ENCODE peak calls at places on chromosomes 1 and 21, in five cellular contexts. L, S, C, F and Z are unnamed samples.

GRCh38 chr1:58065520-58065919 is 481.0 kb downstream of the OMA1 start:
- DNase-seq in L (no peak), S (no peak), C (no peak), F (no peak), Z (no peak)

GRCh38 chr1:90899263-90899662 is 122.6 kb downstream of the ZNF644 start:
- DNase-seq in L (no peak), S (no peak), C (no peak), F (no peak), Z (no peak)

GRCh38 chr1:167563579-167564246 is 10.2 kb upstream of the CREG1 start:
- DNase-seq in L (no peak), S (no peak), C (peak; percentile 65), F (no peak), Z (peak; percentile 63)

GRCh38 chr1:232705815-232706575 is 76.1 kb upstream of the SIPA1L2 start:
- DNase-seq in L (peak; percentile 44), S (no peak), C (peak; percentile 57), F (no peak), Z (peak; percentile 67)

GRCh38 chr21:39263372-39263771 is 50.1 kb downstream of the BRWD1 start:
- DNase-seq in L (peak; percentile 65), S (no peak), C (no peak), F (no peak), Z (no peak)

GRCh38 chr1:119829636-119830035 is 18.4 kb upstream of the REG4 start:
- DNase-seq in L (no peak), S (no peak), C (no peak), F (no peak), Z (no peak)

GRCh38 chr1:160711528-160712311 is at the start of gene CD48:
- DNase-seq in L (no peak), S (no peak), C (peak; percentile 11), F (no peak), Z (no peak)

GRCh38 chr1:157390646-157391045 is 161.7 kb downstream of the FCRL5 start:
- DNase-seq in L (peak; percentile 75), S (no peak), C (no peak), F (no peak), Z (no peak)

GRCh38 chr21:43611598-43612369 is 47.5 kb downstream of the HSF2BP start:
- DNase-seq in L (peak; percentile 38), S (peak; percentile 84), C (peak; percentile 75), F (peak; percentile 19), Z (peak; percentile 86)

GRCh38 chr1:210605099-210605498 is 276.4 kb downstream of the HHAT start:
- DNase-seq in L (no peak), S (no peak), C (no peak), F (no peak), Z (no peak)

GRCh38 chr1:162147760-162148159 is 78.3 kb downstream of the NOS1AP start:
- DNase-seq in L (no peak), S (no peak), C (no peak), F (peak; percentile 77), Z (no peak)

GRCh38 chr1:7646164-7646563 is 124.9 kb upstream of the VAMP3 start:
- DNase-seq in L (no peak), S (no peak), C (no peak), F (no peak), Z (no peak)

GRCh38 chr1:174433451-174433850 is 14.3 kb upstream of the GPR52 start:
- DNase-seq in L (peak; percentile 70), S (no peak), C (no peak), F (no peak), Z (no peak)

GRCh38 chr1:203629509-203630082 is 3.0 kb downstream of the ATP2B4 start:
- DNase-seq in L (peak; percentile 81), S (peak; percentile 85), C (peak; percentile 71), F (no peak), Z (peak; percentile 81)

GRCh38 chr1:218164111-218164929 is 120.8 kb upstream of the RRP15 start:
- DNase-seq in L (peak; percentile 47), S (peak; percentile 64), C (no peak), F (peak; percentile 43), Z (no peak)

GRCh38 chr1:209041936-209042335 is 541.6 kb upstream of the CAMK1G start:
- DNase-seq in L (peak; percentile 29), S (no peak), C (no peak), F (no peak), Z (no peak)

GRCh38 chr1:209038735-209039134 is 544.8 kb upstream of the CAMK1G start:
- DNase-seq in L (no peak), S (no peak), C (no peak), F (no peak), Z (no peak)

GRCh38 chr1:209040351-209040750 is 543.2 kb upstream of the CAMK1G start:
- DNase-seq in L (peak; percentile 40), S (no peak), C (no peak), F (no peak), Z (no peak)

GRCh38 chr1:209038316-209038715 is 545.2 kb upstream of the CAMK1G start:
- DNase-seq in L (no peak), S (no peak), C (no peak), F (no peak), Z (no peak)

GRCh38 chr1:209037064-209037463 is 546.5 kb upstream of the CAMK1G start:
- DNase-seq in L (no peak), S (no peak), C (no peak), F (no peak), Z (no peak)
- H3K4me1 ChIP-seq in L (peaks cover 24% of the 10 kb centered on the region), S (peaks cover 2% of the 10 kb centered on the region), C (no peaks in the 10 kb centered on the region), F (no peaks in the 10 kb centered on the region), Z (no peaks in the 10 kb centered on the region)

DNA sequence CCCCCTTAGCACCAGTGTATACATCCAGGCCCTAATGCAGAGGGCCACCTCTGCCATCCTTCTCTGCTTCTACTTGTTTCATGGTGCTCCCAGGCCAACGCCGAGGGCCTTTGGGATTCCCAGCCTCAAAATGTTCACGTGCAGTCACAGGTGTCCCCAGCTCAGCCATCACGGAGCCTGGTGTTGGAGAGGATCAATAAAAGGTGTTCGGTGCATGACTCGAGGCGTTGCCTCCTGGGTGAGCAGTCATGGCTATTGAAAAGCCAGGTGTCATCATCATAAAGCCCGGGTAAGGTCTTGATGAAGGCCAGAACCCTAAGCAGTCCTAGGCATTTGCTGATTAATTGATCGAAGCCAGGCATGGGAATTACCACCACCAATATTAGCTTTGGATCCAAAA is 76.1 kb downstream of the ABCA4 start:
- DNase-seq in L (no peak), S (no peak), C (no peak), F (no peak), Z (no peak)
- H3K4me1 ChIP-seq in L (peaks cover 38% of the 10 kb centered on the region), S (peaks cover 46% of the 10 kb centered on the region), C (peaks cover 15% of the 10 kb centered on the region), F (peaks cover 5% of the 10 kb centered on the region), Z (peaks cover 70% of the 10 kb centered on the region)

GRCh38 chr1:156148236-156148635 is 5.1 kb upstream of the SEMA4A start:
- DNase-seq in L (no peak), S (no peak), C (peak; percentile 54), F (no peak), Z (no peak)
- H3K4me1 ChIP-seq in L (peaks cover 37% of the 10 kb centered on the region), S (peaks cover 26% of the 10 kb centered on the region), C (peaks cover 3% of the 10 kb centered on the region), F (peaks cover 27% of the 10 kb centered on the region), Z (peaks cover 22% of the 10 kb centered on the region)

DNA sequence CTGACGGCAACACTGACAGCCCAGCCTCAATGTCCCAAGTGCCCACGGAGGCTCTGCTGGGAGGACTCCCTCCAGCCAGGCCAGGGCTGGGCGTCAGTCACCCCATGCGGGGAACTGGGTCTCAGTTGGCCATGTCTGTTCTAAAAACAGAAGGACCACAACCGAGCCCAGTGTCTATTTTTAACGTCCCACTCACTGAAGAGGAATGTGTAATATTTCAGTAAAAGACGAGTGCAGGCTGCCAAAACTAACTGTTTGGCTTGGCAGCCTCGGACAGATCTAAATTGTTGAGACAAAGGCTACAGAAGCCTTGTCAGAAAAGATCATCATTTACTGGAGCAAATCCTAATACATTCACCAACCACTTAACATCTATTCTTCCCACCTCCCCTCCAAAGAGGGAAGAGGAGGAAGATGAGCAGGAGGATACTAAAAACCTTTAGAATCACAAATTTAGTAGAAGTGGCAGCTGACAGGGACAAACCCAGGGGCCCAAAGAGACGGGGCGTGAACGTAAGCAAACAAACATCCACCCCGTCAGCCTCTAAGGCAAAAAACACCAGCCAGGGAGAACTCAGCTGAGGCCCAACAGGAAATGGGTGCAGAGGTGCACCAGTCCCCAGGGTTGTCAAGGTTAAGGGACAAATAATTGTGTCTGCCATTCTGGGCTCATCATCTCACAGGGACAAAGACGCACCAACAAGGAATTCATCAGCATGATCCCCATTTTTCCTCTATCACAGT is 18.7 kb downstream of the C1orf198 start:
- DNase-seq in L (peak; percentile 96), S (no peak), C (peak; percentile 75), F (no peak), Z (peak; percentile 88)
- H3K4me1 ChIP-seq in L (peaks cover 38% of the 10 kb centered on the region), S (peaks cover 45% of the 10 kb centered on the region), C (peaks cover 43% of the 10 kb centered on the region), F (peaks cover 10% of the 10 kb centered on the region), Z (peaks cover 61% of the 10 kb centered on the region)

GRCh38 chr1:115068780-115069179 is 20.5 kb downstream of the TSPAN2 start:
- DNase-seq in L (no peak), S (no peak), C (peak; percentile 18), F (no peak), Z (no peak)

GRCh38 chr1:115069626-115070308 is 19.5 kb downstream of the TSPAN2 start:
- DNase-seq in L (no peak), S (no peak), C (no peak), F (no peak), Z (no peak)

GRCh38 chr1:115065021-115065420 is 24.3 kb downstream of the TSPAN2 start:
- DNase-seq in L (peak; percentile 36), S (no peak), C (no peak), F (no peak), Z (no peak)

GRCh38 chr1:115069186-115069585 is 20.1 kb downstream of the TSPAN2 start:
- DNase-seq in L (peak; percentile 90), S (no peak), C (no peak), F (no peak), Z (no peak)

DNA sequence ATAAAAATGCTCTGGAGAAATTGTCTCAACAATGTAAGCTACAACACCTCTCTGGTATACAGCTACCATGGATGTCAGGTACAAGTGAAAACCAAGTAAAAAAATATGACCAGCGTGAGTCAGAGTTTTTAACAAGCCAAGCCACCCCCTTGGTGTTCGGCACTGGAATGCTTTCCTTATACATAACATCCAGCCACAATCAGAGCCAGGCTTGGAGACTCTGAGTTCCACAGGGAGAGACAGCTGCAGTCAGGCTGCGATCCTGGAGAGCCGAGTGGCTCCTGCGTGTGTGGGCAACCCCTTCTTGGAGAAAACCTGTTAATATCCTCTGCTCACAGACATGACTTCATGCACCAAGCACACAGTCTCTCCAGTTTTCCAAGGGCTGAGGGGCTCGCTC is 21.8 kb downstream of the TSPAN2 start:
- DNase-seq in L (peak; percentile 87), S (no peak), C (no peak), F (no peak), Z (no peak)
- H3K4me1 ChIP-seq in L (peaks cover 31% of the 10 kb centered on the region), S (peaks cover 7% of the 10 kb centered on the region), C (peaks cover 25% of the 10 kb centered on the region), F (no peaks in the 10 kb centered on the region), Z (no peaks in the 10 kb centered on the region)

GRCh38 chr21:44866780-44867179 is 6.7 kb downstream of the PTTG1IP start:
- DNase-seq in L (peak; percentile 34), S (peak; percentile 27), C (no peak), F (no peak), Z (no peak)
- H3K4me1 ChIP-seq in L (peaks cover 63% of the 10 kb centered on the region), S (peaks cover 65% of the 10 kb centered on the region), C (peaks cover 42% of the 10 kb centered on the region), F (peaks cover 16% of the 10 kb centered on the region), Z (peaks cover 74% of the 10 kb centered on the region)